ENCODE peak calls at places on chromosomes 11 and 22, in ten cellular contexts. X is PC-3, U is tibial nerve, F is K562, L is neuronal stem cell, V is AG04450, M is IMR-90, C is suprapubic skin, O is heart right ventricle, W is right atrium auricular region. T is an unnamed sample.
A peak's percentile ranks its signal among the peaks of the same experiment; 100 is the strongest.

GRCh38 chr11:75277991-75278790 is 37.6 kb downstream of the TPBGL start:
- DNase-seq in U (no peak), X (no peak), W (no peak), O (no peak), F (no peak), L (no peak), M (no peak), C (no peak), V (no peak), T (no peak)

GRCh38 chr11:103682318-103683184 is 353.9 kb upstream of the DDI1 start:
- DNase-seq in U (peak; percentile 67), W (peak; percentile 80), O (peak; percentile 25), F (peak; percentile 6), M (peak; percentile 75), X (peak; percentile 74), L (peak; percentile 70), C (peak; percentile 77), V (peak; percentile 39), T (peak; percentile 95)

GRCh38 chr22:41568811-41569210 is 8.0 kb downstream of the CSDC2 start:
- DNase-seq in L (no peak), V (no peak), C (no peak), F (no peak), M (no peak), W (no peak), U (no peak), X (no peak), O (no peak), T (no peak)

GRCh38 chr22:26395926-26396325 is 33.1 kb upstream of the ASPHD2 start:
- DNase-seq in V (no peak), F (no peak), U (no peak), C (no peak), L (no peak), O (no peak), X (no peak), M (no peak), W (no peak), T (no peak)

GRCh38 chr11:55503449-55503848 is 50.8 kb upstream of the OR4C15 start:
- DNase-seq in C (no peak), V (no peak), O (no peak), F (no peak), U (no peak), M (no peak), L (no peak), X (peak; percentile 15), W (no peak), T (no peak)

GRCh38 chr11:119975561-119976152 is 162.3 kb downstream of the TRIM29 start:
- DNase-seq in M (no peak), O (peak; percentile 30), W (no peak), X (no peak), V (no peak), F (no peak), C (no peak), U (no peak), L (peak; percentile 26), T (peak; percentile 41)

GRCh38 chr11:65496304-65497140 is 2.3 kb upstream of the MALAT1 start:
- DNase-seq in L (no peak), X (no peak), U (peak; percentile 60), M (peak; percentile 48), F (no peak), O (no peak), C (peak; percentile 78), W (no peak), V (no peak), T (no peak)

GRCh38 chr11:65425105-65425970 is 2.7 kb downstream of the NEAT1 start:
- DNase-seq in O (no peak), C (peak; percentile 78), L (no peak), X (peak; percentile 77), W (peak; percentile 59), F (peak; percentile 29), M (peak; percentile 78), U (peak; percentile 36), V (no peak), T (no peak)

GRCh38 chr11:10566257-10566956 is 2.1 kb downstream of the LYVE1 start:
- DNase-seq in V (no peak), U (no peak), W (no peak), C (no peak), L (no peak), F (no peak), X (no peak), O (no peak), M (no peak), T (no peak)

GRCh38 chr11:10567466-10567865 is 999 bp downstream of the LYVE1 start:
- DNase-seq in X (no peak), F (no peak), W (no peak), U (no peak), O (no peak), L (no peak), V (no peak), M (no peak), C (no peak), T (no peak)

GRCh38 chr11:10565493-10565892 is 3.0 kb downstream of the LYVE1 start:
- DNase-seq in O (no peak), U (no peak), V (no peak), F (no peak), M (no peak), W (no peak), X (no peak), C (no peak), L (no peak), T (no peak)

GRCh38 chr11:10564692-10565318 is 3.7 kb downstream of the LYVE1 start:
- DNase-seq in L (no peak), X (peak; percentile 33), V (no peak), F (no peak), W (no peak), C (no peak), U (no peak), M (no peak), O (no peak), T (no peak)

GRCh38 chr11:10568486-10568941 is at the start of gene LYVE1:
- DNase-seq in M (no peak), V (no peak), F (no peak), W (peak; percentile 66), U (peak; percentile 49), L (no peak), O (no peak), X (no peak), C (no peak), T (peak; percentile 51)
- H3K27ac ChIP-seq in M (no peak within 1 kb of the TSS), V (no peak within 1 kb of the TSS), F (no peak within 1 kb of the TSS), W (peak within 1 kb of the TSS; percentile 60), U (peak within 1 kb of the TSS; percentile 65), L (no peak within 1 kb of the TSS), O (peak within 1 kb of the TSS; percentile 42), X (no peak within 1 kb of the TSS), C (peak within 1 kb of the TSS; percentile 18), T (no peak within 1 kb of the TSS)

GRCh38 chr11:721913-722811 is 16.1 kb downstream of the EPS8L2 start:
- DNase-seq in U (no peak), M (no peak), F (peak; percentile 50), W (no peak), C (no peak), L (no peak), O (no peak), V (no peak), X (no peak), T (no peak)

GRCh38 chr11:725624-726202 is 19.7 kb downstream of the EPS8L2 start:
- DNase-seq in L (no peak), C (no peak), M (no peak), U (no peak), X (no peak), V (no peak), O (no peak), W (no peak), F (peak; percentile 39), T (no peak)

GRCh38 chr11:723120-723883 is 17.3 kb downstream of the EPS8L2 start:
- DNase-seq in M (peak; percentile 68), W (no peak), L (no peak), U (peak; percentile 61), X (peak; percentile 33), C (no peak), V (no peak), O (no peak), F (peak; percentile 41), T (peak; percentile 54)

GRCh38 chr11:724733-725386 is 18.8 kb downstream of the EPS8L2 start:
- DNase-seq in U (no peak), F (no peak), M (no peak), L (no peak), W (no peak), C (no peak), X (no peak), O (no peak), V (no peak), T (no peak)

DNA sequence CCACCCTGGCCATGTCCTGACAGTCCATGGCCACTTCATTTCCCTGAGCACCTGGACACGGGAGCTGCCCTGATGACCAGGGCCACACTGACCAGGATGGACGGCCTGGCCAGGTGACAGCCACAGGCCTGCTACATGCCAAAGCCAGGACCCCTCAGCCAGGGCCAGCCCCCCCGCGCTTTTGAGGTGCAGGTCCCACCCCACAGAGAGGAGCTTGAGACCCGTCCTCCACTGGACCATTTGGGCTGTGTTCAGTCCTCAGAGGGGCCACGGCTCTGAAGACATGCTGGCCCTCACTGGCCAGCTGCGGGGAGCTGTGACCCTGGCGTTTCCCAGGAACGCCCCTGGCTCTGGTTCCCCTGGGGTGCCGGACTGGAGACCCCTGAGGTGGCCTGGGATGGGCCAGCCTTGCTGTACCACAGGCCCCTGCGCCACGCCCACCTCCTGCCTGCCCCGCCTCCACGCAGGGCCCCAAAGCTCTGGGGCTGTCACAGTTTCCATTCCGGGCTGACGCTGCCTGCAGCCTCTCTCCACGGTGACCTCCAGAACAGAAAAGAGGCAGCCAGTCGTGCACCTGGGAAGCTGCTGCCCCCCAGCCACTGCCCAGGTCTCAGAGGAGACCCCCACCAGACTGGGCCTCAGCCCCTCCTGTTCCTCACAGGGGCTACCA is 18.2 kb downstream of the EPS8L2 start:
- DNase-seq in V (no peak), U (no peak), L (no peak), O (no peak), F (peak; percentile 24), C (no peak), M (no peak), X (no peak), W (no peak), T (no peak)
- H3K27me3 ChIP-seq in V (peaks cover 30% of the 10 kb centered on the region), U (peaks cover 50% of the 10 kb centered on the region), L (peaks cover 82% of the 10 kb centered on the region), O (peaks cover 75% of the 10 kb centered on the region), F (no peaks in the 10 kb centered on the region), C (peaks cover 13% of the 10 kb centered on the region), M (peaks cover 9% of the 10 kb centered on the region), X (no peaks in the 10 kb centered on the region), W (peaks cover 20% of the 10 kb centered on the region), T (peaks cover 71% of the 10 kb centered on the region)

GRCh38 chr22:30943368-30943767 is 25.2 kb downstream of the MORC2 start:
- DNase-seq in U (no peak), C (no peak), V (no peak), F (no peak), O (no peak), M (no peak), L (no peak), X (no peak), W (no peak), T (no peak)

GRCh38 chr22:30944986-30945385 is 23.6 kb downstream of the MORC2 start:
- DNase-seq in L (no peak), F (no peak), M (no peak), U (no peak), X (no peak), C (no peak), W (no peak), O (no peak), V (no peak), T (no peak)

GRCh38 chr22:30947163-30947820 is 21.3 kb downstream of the MORC2 start:
- DNase-seq in M (no peak), O (peak; percentile 38), X (no peak), L (peak; percentile 62), W (peak; percentile 69), F (no peak), V (no peak), U (no peak), C (no peak), T (no peak)

GRCh38 chr22:30946354-30946753 is 22.2 kb downstream of the MORC2 start:
- DNase-seq in C (no peak), V (no peak), F (no peak), O (no peak), X (no peak), U (no peak), W (no peak), L (no peak), M (no peak), T (no peak)

DNA sequence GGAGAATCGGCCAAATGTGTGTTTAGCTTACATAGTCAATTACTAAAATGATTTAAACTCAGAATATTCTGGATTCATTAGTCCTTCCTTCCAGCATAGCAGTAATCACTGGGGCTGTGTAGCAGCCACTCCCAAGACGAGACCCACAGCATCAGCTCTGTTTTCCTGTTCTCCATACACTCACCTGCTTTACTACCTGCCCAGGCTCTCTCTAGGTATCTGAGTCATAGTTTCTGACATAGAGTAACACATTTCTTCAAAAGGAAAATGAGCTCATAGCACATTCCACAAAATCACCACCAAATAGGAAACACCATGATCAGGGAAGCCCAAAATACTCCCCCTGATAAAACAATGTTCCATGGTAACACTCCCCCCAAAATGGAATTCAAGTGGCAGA is 22.9 kb downstream of the MORC2 start:
- DNase-seq in U (no peak), C (no peak), X (no peak), W (no peak), O (no peak), V (no peak), M (no peak), L (no peak), F (no peak), T (no peak)
- H3K27ac ChIP-seq in U (peak overlapping the region; percentile 88), C (no peak overlapping the region), X (no peak overlapping the region), W (peak overlapping the region; percentile 80), O (peak overlapping the region; percentile 51), V (no peak overlapping the region), M (no peak overlapping the region), L (no peak overlapping the region), F (no peak overlapping the region), T (peak overlapping the region; percentile 54)

GRCh38 chr11:115237578-115237977 is 266.6 kb downstream of the CADM1 start:
- DNase-seq in O (no peak), U (no peak), W (no peak), X (no peak), F (no peak), C (no peak), M (no peak), V (no peak), L (no peak), T (no peak)

GRCh38 chr11:115238802-115239201 is 265.4 kb downstream of the CADM1 start:
- DNase-seq in V (no peak), W (no peak), M (no peak), L (no peak), U (no peak), O (no peak), F (no peak), C (no peak), X (no peak), T (no peak)

GRCh38 chr11:115238086-115238485 is 266.1 kb downstream of the CADM1 start:
- DNase-seq in U (no peak), F (no peak), C (no peak), V (no peak), O (no peak), W (no peak), M (no peak), L (no peak), X (no peak), T (no peak)

DNA sequence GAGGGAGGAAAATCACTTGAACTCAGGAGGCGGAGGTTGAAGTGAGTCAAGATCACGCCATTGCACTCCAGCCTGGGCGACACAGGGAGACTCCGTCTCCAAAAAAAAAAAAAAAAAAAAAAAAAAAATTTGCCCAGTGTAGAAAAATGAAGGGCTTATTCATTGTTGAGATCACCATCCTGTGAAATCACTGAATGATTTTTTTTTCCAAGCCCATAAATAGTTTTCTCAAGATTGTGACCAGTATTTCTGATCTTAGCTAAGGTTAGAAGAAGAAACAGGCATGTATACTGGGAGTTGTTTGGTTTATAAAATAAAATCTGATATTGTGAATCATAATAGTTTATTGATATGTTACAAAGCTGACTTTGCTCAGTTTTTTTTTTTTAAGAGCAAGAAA is 269.4 kb downstream of the CADM1 start:
- DNase-seq in C (no peak), M (no peak), V (no peak), W (no peak), U (no peak), F (no peak), X (no peak), O (no peak), L (no peak), T (no peak)
- H3K27me3 ChIP-seq in C (no peaks in the 10 kb centered on the region), M (no peaks in the 10 kb centered on the region), V (no peaks in the 10 kb centered on the region), W (no peaks in the 10 kb centered on the region), U (no peaks in the 10 kb centered on the region), F (no peaks in the 10 kb centered on the region), X (no peaks in the 10 kb centered on the region), O (no peaks in the 10 kb centered on the region), L (no peaks in the 10 kb centered on the region), T (no peaks in the 10 kb centered on the region)